ENCODE peak calls at places on chromosomes 12 and 14, in seven cellular contexts. One of them, this sample, is unnamed.

GRCh38 chr12:109567967-109568366 is 5.3 kb downstream of the MMAB start:
- DNase-seq in astrocyte: no peak
- DNase-seq in DND-41: no peak
- DNase-seq in mammary epithelial cell: no peak
- DNase-seq in fibroblast of lung: no peak
- DNase-seq in IMR-90: no peak
- DNase-seq in GM23338: no peak
- DNase-seq in this sample: no peak

GRCh38 chr14:102504951-102505600 is 4.5 kb downstream of the ANKRD9 start:
- DNase-seq in DND-41: no peak
- DNase-seq in astrocyte: no peak
- DNase-seq in mammary epithelial cell: no peak
- DNase-seq in fibroblast of lung: no peak
- DNase-seq in IMR-90: no peak
- DNase-seq in GM23338: no peak
- DNase-seq in this sample: no peak

GRCh38 chr14:51780741-51781140 is 79.7 kb upstream of the GNG2 start:
- DNase-seq in DND-41: no peak
- DNase-seq in fibroblast of lung: peak
- DNase-seq in mammary epithelial cell: peak
- DNase-seq in IMR-90: peak
- DNase-seq in GM23338: peak
- DNase-seq in astrocyte: peak
- DNase-seq in this sample: peak

GRCh38 chr14:73176673-73177072 is 40.4 kb downstream of the PSEN1 start:
- DNase-seq in mammary epithelial cell: no peak
- DNase-seq in fibroblast of lung: no peak
- DNase-seq in IMR-90: no peak
- DNase-seq in DND-41: no peak
- DNase-seq in GM23338: no peak
- DNase-seq in astrocyte: no peak
- DNase-seq in this sample: no peak

GRCh38 chr12:3483089-3483488 is 7.9 kb upstream of the PRMT8 start:
- DNase-seq in IMR-90: no peak
- DNase-seq in mammary epithelial cell: no peak
- DNase-seq in fibroblast of lung: no peak
- DNase-seq in DND-41: no peak
- DNase-seq in astrocyte: no peak
- DNase-seq in GM23338: peak
- DNase-seq in this sample: no peak

GRCh38 chr12:47995976-47996375 is 8.3 kb downstream of the COL2A1 start:
- DNase-seq in GM23338: no peak
- DNase-seq in IMR-90: peak
- DNase-seq in mammary epithelial cell: no peak
- DNase-seq in fibroblast of lung: peak
- DNase-seq in astrocyte: peak
- DNase-seq in DND-41: no peak
- DNase-seq in this sample: peak

GRCh38 chr12:49518914-49519573 is 19.8 kb upstream of the KCNH3 start:
- DNase-seq in GM23338: no peak
- DNase-seq in DND-41: no peak
- DNase-seq in IMR-90: peak
- DNase-seq in mammary epithelial cell: no peak
- DNase-seq in fibroblast of lung: peak
- DNase-seq in astrocyte: peak
- DNase-seq in this sample: peak

GRCh38 chr12:49707127-49707811 is at the start of gene FMNL3:
- DNase-seq in mammary epithelial cell: peak
- DNase-seq in DND-41: peak
- DNase-seq in GM23338: peak
- DNase-seq in IMR-90: peak
- DNase-seq in fibroblast of lung: peak
- DNase-seq in astrocyte: peak
- DNase-seq in this sample: peak

GRCh38 chr14:54627718-54628345 is 60.9 kb downstream of the SAMD4A start:
- DNase-seq in DND-41: no peak
- DNase-seq in fibroblast of lung: peak
- DNase-seq in GM23338: peak
- DNase-seq in IMR-90: peak
- DNase-seq in astrocyte: peak
- DNase-seq in mammary epithelial cell: no peak
- DNase-seq in this sample: peak

GRCh38 chr12:55722948-55723347 is 2.8 kb downstream of the RDH5 start:
- DNase-seq in DND-41: no peak
- DNase-seq in astrocyte: no peak
- DNase-seq in IMR-90: no peak
- DNase-seq in mammary epithelial cell: no peak
- DNase-seq in fibroblast of lung: no peak
- DNase-seq in GM23338: no peak
- DNase-seq in this sample: no peak

GRCh38 chr14:99733221-99733550 is 49.1 kb downstream of the CYP46A1 start:
- DNase-seq in DND-41: no peak
- DNase-seq in astrocyte: no peak
- DNase-seq in IMR-90: no peak
- DNase-seq in GM23338: no peak
- DNase-seq in mammary epithelial cell: no peak
- DNase-seq in fibroblast of lung: no peak
- DNase-seq in this sample: no peak

GRCh38 chr12:57528176-57528575 is 5.6 kb downstream of the MBD6 start:
- DNase-seq in fibroblast of lung: no peak
- DNase-seq in mammary epithelial cell: no peak
- DNase-seq in IMR-90: no peak
- DNase-seq in astrocyte: no peak
- DNase-seq in GM23338: no peak
- DNase-seq in DND-41: no peak
- DNase-seq in this sample: no peak

GRCh38 chr12:57531836-57532235 is 9.2 kb downstream of the MBD6 start:
- DNase-seq in DND-41: no peak
- DNase-seq in mammary epithelial cell: no peak
- DNase-seq in GM23338: no peak
- DNase-seq in astrocyte: no peak
- DNase-seq in fibroblast of lung: no peak
- DNase-seq in IMR-90: no peak
- DNase-seq in this sample: no peak

GRCh38 chr12:57528831-57529555 is 6.4 kb downstream of the MBD6 start:
- DNase-seq in fibroblast of lung: no peak
- DNase-seq in DND-41: no peak
- DNase-seq in astrocyte: no peak
- DNase-seq in GM23338: no peak
- DNase-seq in mammary epithelial cell: no peak
- DNase-seq in IMR-90: no peak
- DNase-seq in this sample: no peak

GRCh38 chr12:57529831-57530230 is 7.2 kb downstream of the MBD6 start:
- DNase-seq in DND-41: no peak
- DNase-seq in GM23338: no peak
- DNase-seq in fibroblast of lung: no peak
- DNase-seq in mammary epithelial cell: no peak
- DNase-seq in astrocyte: no peak
- DNase-seq in IMR-90: no peak
- DNase-seq in this sample: no peak

DNA sequence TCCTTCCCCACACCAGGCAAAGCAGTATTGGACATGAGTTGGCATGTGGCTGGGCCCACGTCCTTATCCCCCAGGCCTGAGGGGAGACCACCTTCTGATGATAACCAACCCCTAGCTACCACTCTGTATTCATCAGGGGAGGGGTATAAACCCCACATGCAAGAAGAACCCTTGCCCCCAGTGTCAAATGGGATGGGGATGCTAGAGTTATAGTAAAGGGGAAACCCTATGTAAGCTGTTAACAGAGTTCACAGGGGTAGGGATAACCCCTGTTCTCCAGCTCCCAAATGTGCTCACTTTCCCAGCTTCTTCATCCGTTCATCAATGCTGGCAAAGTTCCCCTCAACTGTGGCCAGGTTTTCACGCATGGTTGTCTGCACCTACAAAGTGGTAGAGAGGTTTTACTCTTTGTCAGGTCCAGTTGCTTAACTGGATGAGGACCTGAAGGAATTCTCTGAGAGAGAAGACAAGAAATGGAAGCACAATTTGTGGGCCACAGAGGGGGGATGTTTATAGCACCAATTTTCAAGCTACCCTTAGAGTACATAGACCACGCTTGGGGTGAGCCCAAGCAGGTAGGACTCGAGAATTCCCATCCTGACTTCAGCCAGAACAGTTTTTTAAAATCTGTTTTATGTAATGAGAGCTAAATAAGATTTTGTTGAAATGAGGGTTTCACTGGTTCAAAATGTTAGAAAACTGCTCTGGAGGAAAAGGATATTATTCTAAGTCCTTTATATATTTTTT is 7.9 kb downstream of the MBD6 start:
- DNase-seq in GM23338: no peak
- DNase-seq in DND-41: no peak
- DNase-seq in astrocyte: no peak
- DNase-seq in IMR-90: no peak
- DNase-seq in fibroblast of lung: no peak
- DNase-seq in mammary epithelial cell: no peak
- DNase-seq in this sample: no peak
- H2AFZ ChIP-seq in GM23338: no peak
- H2AFZ ChIP-seq in DND-41: no peak
- H2AFZ ChIP-seq in astrocyte: no peak
- H2AFZ ChIP-seq in IMR-90: no peak
- H2AFZ ChIP-seq in fibroblast of lung: no peak
- H2AFZ ChIP-seq in mammary epithelial cell: no peak
- H2AFZ ChIP-seq in this sample: no peak

GRCh38 chr12:19003987-19004619 is 125.4 kb upstream of the PLEKHA5 start:
- DNase-seq in IMR-90: no peak
- DNase-seq in mammary epithelial cell: no peak
- DNase-seq in DND-41: no peak
- DNase-seq in astrocyte: no peak
- DNase-seq in GM23338: peak
- DNase-seq in fibroblast of lung: no peak
- DNase-seq in this sample: no peak
- H2AFZ ChIP-seq in IMR-90: no peak
- H2AFZ ChIP-seq in mammary epithelial cell: peak
- H2AFZ ChIP-seq in DND-41: no peak
- H2AFZ ChIP-seq in astrocyte: no peak
- H2AFZ ChIP-seq in GM23338: no peak
- H2AFZ ChIP-seq in fibroblast of lung: no peak
- H2AFZ ChIP-seq in this sample: no peak

GRCh38 chr12:58302487-58303011 is 361.2 kb downstream of the ATP23 start:
- DNase-seq in DND-41: no peak
- DNase-seq in fibroblast of lung: no peak
- DNase-seq in IMR-90: no peak
- DNase-seq in GM23338: peak
- DNase-seq in mammary epithelial cell: peak
- DNase-seq in astrocyte: no peak
- DNase-seq in this sample: peak
- H2AFZ ChIP-seq in DND-41: no peak
- H2AFZ ChIP-seq in fibroblast of lung: no peak
- H2AFZ ChIP-seq in IMR-90: no peak
- H2AFZ ChIP-seq in GM23338: no peak
- H2AFZ ChIP-seq in mammary epithelial cell: peak
- H2AFZ ChIP-seq in astrocyte: no peak
- H2AFZ ChIP-seq in this sample: no peak

GRCh38 chr12:56768424-56768823 is 5.3 kb downstream of the HSD17B6 start:
- DNase-seq in astrocyte: no peak
- DNase-seq in mammary epithelial cell: no peak
- DNase-seq in GM23338: no peak
- DNase-seq in DND-41: no peak
- DNase-seq in fibroblast of lung: no peak
- DNase-seq in IMR-90: no peak
- DNase-seq in this sample: no peak
- H2AFZ ChIP-seq in astrocyte: no peak
- H2AFZ ChIP-seq in mammary epithelial cell: no peak
- H2AFZ ChIP-seq in GM23338: peak
- H2AFZ ChIP-seq in DND-41: no peak
- H2AFZ ChIP-seq in fibroblast of lung: no peak
- H2AFZ ChIP-seq in IMR-90: no peak
- H2AFZ ChIP-seq in this sample: no peak

DNA sequence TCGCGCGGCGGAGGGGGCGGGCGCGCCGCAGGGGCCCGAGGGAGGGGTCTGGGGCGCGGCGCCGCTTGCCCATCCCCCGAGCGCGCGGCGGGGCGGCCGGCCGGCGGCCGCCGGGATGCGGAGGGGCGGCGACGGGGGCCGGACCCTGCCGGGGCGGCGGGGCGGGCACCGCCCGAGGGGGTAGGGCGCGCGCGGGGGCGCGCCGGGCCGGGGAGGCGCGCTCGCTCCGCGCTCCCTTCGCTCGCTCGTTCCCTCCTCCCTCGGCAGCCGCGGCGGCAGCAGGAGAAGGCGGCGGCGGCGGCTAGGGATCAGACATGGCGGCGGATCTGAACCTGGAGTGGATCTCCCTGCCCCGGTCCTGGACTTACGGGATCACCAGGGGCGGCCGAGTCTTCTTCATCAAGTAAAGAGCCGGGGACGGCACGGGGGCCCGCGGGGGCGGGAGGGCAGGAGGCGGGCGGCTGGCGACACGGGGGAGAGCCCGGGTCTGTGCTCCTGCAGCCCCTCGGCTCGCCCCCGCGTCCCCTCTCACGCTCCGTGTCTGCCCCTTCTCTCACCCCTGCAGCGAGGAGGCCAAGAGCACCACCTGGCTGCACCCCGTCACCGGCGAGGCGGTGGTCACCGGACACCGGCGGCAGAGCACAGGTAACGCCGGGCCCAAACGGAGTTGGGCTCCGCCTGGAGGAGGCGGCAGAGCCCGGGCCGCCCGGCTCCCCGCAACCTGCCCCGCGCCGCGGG is at the start of gene PLEKHA5:
- DNase-seq in fibroblast of lung: peak
- DNase-seq in IMR-90: peak
- DNase-seq in DND-41: peak
- DNase-seq in GM23338: peak
- DNase-seq in mammary epithelial cell: peak
- DNase-seq in astrocyte: peak
- DNase-seq in this sample: peak
- H2AFZ ChIP-seq in fibroblast of lung: peak
- H2AFZ ChIP-seq in IMR-90: peak
- H2AFZ ChIP-seq in DND-41: peak
- H2AFZ ChIP-seq in GM23338: no peak
- H2AFZ ChIP-seq in mammary epithelial cell: peak
- H2AFZ ChIP-seq in astrocyte: peak
- H2AFZ ChIP-seq in this sample: peak

DNA sequence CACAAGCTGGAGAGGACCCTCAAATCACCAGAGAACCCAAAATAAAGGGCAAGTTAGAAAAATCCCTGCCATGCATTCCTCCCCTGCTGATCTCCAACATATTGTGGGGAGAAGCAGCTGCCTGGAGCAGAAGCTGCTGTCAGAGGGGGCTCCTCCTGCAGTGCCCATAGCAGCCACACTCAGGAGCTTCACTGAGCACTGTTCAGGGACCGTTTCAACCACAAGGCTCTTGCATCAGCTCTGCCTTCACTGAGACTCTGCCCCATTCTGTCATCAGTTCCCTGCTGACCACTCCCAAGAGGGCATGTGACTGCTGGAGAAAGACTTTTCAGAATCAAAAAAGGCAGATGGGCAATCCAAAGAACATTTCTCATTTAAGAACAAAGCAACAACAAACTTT is 392.7 kb downstream of the GALC start:
- DNase-seq in astrocyte: no peak
- DNase-seq in IMR-90: no peak
- DNase-seq in DND-41: peak
- DNase-seq in GM23338: no peak
- DNase-seq in mammary epithelial cell: no peak
- DNase-seq in fibroblast of lung: no peak
- DNase-seq in this sample: no peak
- H2AFZ ChIP-seq in astrocyte: no peak
- H2AFZ ChIP-seq in IMR-90: no peak
- H2AFZ ChIP-seq in DND-41: no peak
- H2AFZ ChIP-seq in GM23338: no peak
- H2AFZ ChIP-seq in mammary epithelial cell: no peak
- H2AFZ ChIP-seq in fibroblast of lung: no peak
- H2AFZ ChIP-seq in this sample: no peak

GRCh38 chr14:68598089-68598488 is 194.8 kb downstream of the ZFP36L1 start:
- DNase-seq in fibroblast of lung: no peak
- DNase-seq in DND-41: no peak
- DNase-seq in GM23338: no peak
- DNase-seq in astrocyte: no peak
- DNase-seq in mammary epithelial cell: no peak
- DNase-seq in IMR-90: no peak
- DNase-seq in this sample: peak
- H2AFZ ChIP-seq in fibroblast of lung: no peak
- H2AFZ ChIP-seq in DND-41: no peak
- H2AFZ ChIP-seq in GM23338: no peak
- H2AFZ ChIP-seq in astrocyte: peak
- H2AFZ ChIP-seq in mammary epithelial cell: peak
- H2AFZ ChIP-seq in IMR-90: no peak
- H2AFZ ChIP-seq in this sample: peak